ENCODE peak calls at places on chromosomes 13 and 19, in nine cellular contexts. C, N, Y, S, V, Z, H, E and I are unnamed samples.

GRCh38 chr19:29587518-29587986 is 18.5 kb upstream of the POP4 start:
- DNase-seq in N (peak; percentile 31), Y (no peak), E (no peak), V (no peak), H (peak; percentile 71), S (peak; percentile 34), C (no peak), Z (no peak), I (no peak)

GRCh38 chr19:38670921-38671398 is 23.5 kb downstream of the ACTN4 start:
- DNase-seq in H (no peak), S (no peak), Y (peak; percentile 51), E (peak; percentile 52), N (no peak), V (no peak), Z (no peak), C (no peak), I (no peak)

GRCh38 chr13:98540476-98540875 is 36.4 kb downstream of the STK24 start:
- DNase-seq in H (no peak), N (no peak), C (no peak), Y (no peak), Z (no peak), E (no peak), V (no peak), S (no peak), I (no peak)

GRCh38 chr13:26503826-26504594 is 53.5 kb upstream of the WASF3 start:
- DNase-seq in E (no peak), C (no peak), V (no peak), H (no peak), Y (no peak), S (no peak), Z (no peak), N (no peak), I (no peak)

GRCh38 chr19:6590458-6591319 is at the start of gene CD70:
- DNase-seq in N (peak; percentile 66), C (peak; percentile 80), E (no peak), H (peak; percentile 60), Y (no peak), S (no peak), Z (peak; percentile 77), V (no peak), I (peak; percentile 29)

GRCh38 chr13:64855506-64855905 is 2374.6 kb downstream of the PCDH9 start:
- DNase-seq in H (no peak), V (no peak), Z (no peak), Y (no peak), E (no peak), N (no peak), S (peak; percentile 56), C (no peak), I (no peak)

GRCh38 chr13:48496796-48497195 is 36.1 kb downstream of the RCBTB2 start:
- DNase-seq in V (no peak), S (no peak), C (no peak), Y (no peak), N (peak; percentile 83), E (no peak), H (peak; percentile 57), Z (no peak), I (no peak)

GRCh38 chr19:3053218-3053621 is 9.1 kb downstream of the TLE5 start:
- DNase-seq in Y (no peak), S (no peak), V (no peak), Z (no peak), E (no peak), N (no peak), C (no peak), H (no peak), I (no peak)

GRCh38 chr19:8206147-8207087 is 2.8 kb upstream of the CERS4 start:
- DNase-seq in V (no peak), H (no peak), N (no peak), Z (peak; percentile 60), Y (no peak), S (no peak), C (no peak), E (no peak), I (no peak)

GRCh38 chr19:2887391-2887914 is 13.3 kb upstream of the ZNF57 start:
- DNase-seq in C (peak; percentile 66), H (no peak), S (peak; percentile 29), N (peak; percentile 51), Z (peak; percentile 81), Y (peak; percentile 71), V (no peak), E (peak; percentile 93), I (no peak)

GRCh38 chr13:114019367-114019766 is 45.5 kb upstream of the C13orf46 start:
- DNase-seq in C (peak; percentile 17), H (no peak), E (no peak), S (no peak), Y (peak; percentile 76), V (peak; percentile 16), Z (peak; percentile 60), N (peak; percentile 40), I (peak; percentile 32)

GRCh38 chr19:17953869-17954268 is 13.0 kb upstream of the KCNN1 start:
- DNase-seq in V (no peak), C (peak; percentile 58), Z (peak; percentile 29), N (no peak), E (no peak), Y (peak; percentile 91), S (no peak), H (no peak), I (no peak)

GRCh38 chr19:30001301-30001700 is 59.3 kb downstream of the URI1 start:
- DNase-seq in V (no peak), H (no peak), S (no peak), Y (no peak), Z (no peak), E (no peak), C (peak; percentile 2), N (no peak), I (no peak)

GRCh38 chr19:35292986-35293732 is 1.2 kb downstream of the MAG start:
- DNase-seq in Y (no peak), V (no peak), E (no peak), C (no peak), S (no peak), Z (no peak), N (no peak), H (no peak), I (no peak)

GRCh38 chr19:6589711-6590457 is 1.1 kb downstream of the CD70 start:
- DNase-seq in Y (no peak), N (no peak), H (no peak), E (no peak), V (no peak), S (no peak), Z (peak; percentile 37), C (no peak), I (no peak)

GRCh38 chr19:16660763-16661479 is at the start of gene TMEM38A:
- DNase-seq in N (no peak), Y (peak; percentile 56), E (peak; percentile 36), Z (no peak), V (peak; percentile 72), H (peak; percentile 62), S (no peak), C (peak; percentile 63), I (peak; percentile 74)

GRCh38 chr13:101289764-101290163 is 126.5 kb downstream of the NALCN start:
- DNase-seq in N (peak; percentile 27), Z (peak; percentile 85), S (peak; percentile 86), E (peak; percentile 39), H (no peak), Y (no peak), V (peak; percentile 36), C (peak; percentile 87), I (no peak)

GRCh38 chr13:94054159-94054558 is 425.3 kb downstream of the DCT start:
- DNase-seq in Y (no peak), C (no peak), H (no peak), V (no peak), E (no peak), S (no peak), N (no peak), Z (peak; percentile 84), I (no peak)

GRCh38 chr13:112062619-112063308 is 4.2 kb upstream of the SOX1 start:
- DNase-seq in C (peak; percentile 91), Z (peak; percentile 70), N (no peak), V (no peak), Y (no peak), E (no peak), S (no peak), H (no peak), I (no peak)

GRCh38 chr13:35475131-35475959 is 1.1 kb downstream of the MAB21L1 start:
- DNase-seq in V (peak; percentile 61), E (peak; percentile 63), Y (no peak), Z (peak; percentile 68), N (no peak), H (no peak), C (peak; percentile 66), S (peak; percentile 7), I (peak; percentile 86)

GRCh38 chr13:109569938-109570711 is 216.3 kb downstream of the IRS2 start:
- DNase-seq in E (no peak), C (no peak), Y (no peak), V (no peak), S (no peak), H (peak; percentile 62), N (peak; percentile 89), Z (no peak), I (no peak)

GRCh38 chr13:91351123-91351522 is 3.6 kb downstream of the MIR17HG start:
- DNase-seq in Y (no peak), N (no peak), C (no peak), E (no peak), Z (no peak), S (no peak), V (no peak), H (no peak), I (no peak)
- H3K4me3 ChIP-seq in Y (peak overlapping the region; percentile 58), N (peak overlapping the region; percentile 95), C (peak overlapping the region; percentile 68), E (no peak overlapping the region), Z (no peak overlapping the region), S (peak overlapping the region; percentile 76), V (no peak overlapping the region), H (no peak overlapping the region), I (no peak overlapping the region)

DNA sequence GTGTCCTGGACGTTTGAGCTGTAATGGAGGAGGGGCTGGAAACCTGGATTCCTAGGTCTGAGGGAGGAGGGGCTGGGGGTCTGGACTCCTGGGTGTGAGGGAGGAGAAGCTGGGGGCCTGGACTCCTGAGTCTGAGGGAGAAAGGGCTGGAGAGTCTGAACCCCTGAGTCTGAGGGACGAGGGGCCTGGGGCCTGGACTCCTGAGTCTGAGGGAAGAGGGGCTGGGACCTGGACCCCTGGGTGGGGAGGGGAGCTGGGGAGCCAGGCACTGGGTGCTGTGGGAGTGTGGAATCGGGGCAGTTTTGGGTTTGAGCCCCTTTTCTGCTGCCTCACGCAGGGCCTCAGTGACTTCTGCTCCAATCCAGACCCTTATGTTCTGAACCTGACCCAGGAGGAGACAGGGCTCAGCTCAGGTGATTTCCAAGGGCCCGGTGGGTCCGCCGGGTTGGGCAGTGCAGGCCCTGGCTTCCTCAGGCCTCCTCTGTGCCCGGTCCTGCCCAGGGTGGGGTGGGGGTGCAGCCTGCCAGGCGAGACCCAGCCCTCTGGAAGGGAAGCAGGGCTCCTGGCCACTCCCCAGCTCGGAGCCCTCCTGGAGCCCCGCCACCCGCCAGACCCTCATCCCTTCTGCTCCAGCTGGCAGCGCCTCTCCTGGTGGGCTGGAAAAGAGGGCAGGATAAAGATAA is 14.4 kb downstream of the TTYH1 start:
- DNase-seq in N (no peak), V (no peak), H (no peak), C (peak; percentile 29), Y (no peak), S (no peak), Z (no peak), E (no peak), I (no peak)
- H3K27me3 ChIP-seq in N (no peaks in the 10 kb centered on the region), V (peaks cover 19% of the 10 kb centered on the region), H (no peaks in the 10 kb centered on the region), C (no peaks in the 10 kb centered on the region), Y (peaks cover 16% of the 10 kb centered on the region), S (no peaks in the 10 kb centered on the region), Z (no peaks in the 10 kb centered on the region), E (no peaks in the 10 kb centered on the region), I (peaks cover 37% of the 10 kb centered on the region)

GRCh38 chr13:73162912-73163911 is 104.4 kb downstream of the KLF5 start:
- DNase-seq in Z (no peak), C (no peak), V (no peak), H (no peak), N (no peak), S (no peak), Y (no peak), E (no peak), I (no peak)
- H3K4me3 ChIP-seq in Z (no peak overlapping the region), C (no peak overlapping the region), V (no peak overlapping the region), H (no peak overlapping the region), N (no peak overlapping the region), S (no peak overlapping the region), Y (no peak overlapping the region), E (no peak overlapping the region), I (no peak overlapping the region)

GRCh38 chr19:40216013-40216776 is 2.0 kb downstream of the TTC9B start:
- DNase-seq in S (no peak), H (no peak), Z (no peak), N (no peak), E (no peak), V (no peak), C (no peak), Y (no peak), I (no peak)
- H3K27me3 ChIP-seq in S (peaks cover 18% of the 10 kb centered on the region), H (peaks cover 18% of the 10 kb centered on the region), Z (no peaks in the 10 kb centered on the region), N (no peaks in the 10 kb centered on the region), E (peaks cover 23% of the 10 kb centered on the region), V (peaks cover 35% of the 10 kb centered on the region), C (peaks cover 57% of the 10 kb centered on the region), Y (peaks cover 6% of the 10 kb centered on the region), I (peaks cover 42% of the 10 kb centered on the region)